ENCODE peak calls at places on chromosomes 13 and 19, in seven cellular contexts. One of them, this sample, is unnamed.
A peak's percentile ranks its signal among the peaks of the same experiment; 100 is the strongest.

GRCh38 chr13:100063333-100063732 is 25.6 kb upstream of the PCCA start:
- DNase-seq in lower leg skin: no peak
- DNase-seq in H54: no peak
- DNase-seq in uterus: no peak
- DNase-seq in heart left ventricle: no peak
- DNase-seq in tibial nerve: no peak
- DNase-seq in ovary: no peak
- DNase-seq in this sample: no peak

GRCh38 chr13:99766641-99767045 is 204.9 kb downstream of the ZIC5 start:
- DNase-seq in lower leg skin: no peak
- DNase-seq in H54: no peak
- DNase-seq in uterus: no peak
- DNase-seq in heart left ventricle: no peak
- DNase-seq in tibial nerve: no peak
- DNase-seq in ovary: no peak
- DNase-seq in this sample: no peak

GRCh38 chr19:54208784-54209057 is 8.1 kb downstream of the RPS9 start:
- DNase-seq in lower leg skin: no peak
- DNase-seq in H54: no peak
- DNase-seq in uterus: no peak
- DNase-seq in heart left ventricle: no peak
- DNase-seq in tibial nerve: no peak
- DNase-seq in ovary: no peak
- DNase-seq in this sample: no peak

GRCh38 chr13:51584731-51585191 is 499 bp downstream of the WDFY2 start:
- DNase-seq in lower leg skin: no peak
- DNase-seq in H54: peak; percentile 5
- DNase-seq in uterus: no peak
- DNase-seq in heart left ventricle: peak; percentile 66
- DNase-seq in tibial nerve: peak; percentile 32
- DNase-seq in ovary: no peak
- DNase-seq in this sample: peak; percentile 25

GRCh38 chr19:35959040-35959967 is 23.1 kb downstream of the LRFN3 start:
- DNase-seq in lower leg skin: no peak
- DNase-seq in H54: no peak
- DNase-seq in uterus: peak; percentile 35
- DNase-seq in heart left ventricle: peak; percentile 39
- DNase-seq in tibial nerve: no peak
- DNase-seq in ovary: no peak
- DNase-seq in this sample: peak; percentile 55

GRCh38 chr13:109422163-109422562 is 364.2 kb downstream of the IRS2 start:
- DNase-seq in lower leg skin: no peak
- DNase-seq in H54: no peak
- DNase-seq in uterus: no peak
- DNase-seq in heart left ventricle: no peak
- DNase-seq in tibial nerve: no peak
- DNase-seq in ovary: no peak
- DNase-seq in this sample: no peak

GRCh38 chr19:41705393-41706174 is 2.8 kb upstream of the CEACAM5 start:
- DNase-seq in lower leg skin: peak; percentile 76
- DNase-seq in H54: peak; percentile 28
- DNase-seq in uterus: no peak
- DNase-seq in heart left ventricle: no peak
- DNase-seq in tibial nerve: no peak
- DNase-seq in ovary: no peak
- DNase-seq in this sample: no peak

GRCh38 chr13:26132756-26133155 is 80.9 kb upstream of the SHISA2 start:
- DNase-seq in lower leg skin: no peak
- DNase-seq in H54: no peak
- DNase-seq in uterus: no peak
- DNase-seq in heart left ventricle: no peak
- DNase-seq in tibial nerve: no peak
- DNase-seq in ovary: no peak
- DNase-seq in this sample: no peak

GRCh38 chr13:101283782-101284181 is 132.5 kb downstream of the NALCN start:
- DNase-seq in lower leg skin: no peak
- DNase-seq in H54: no peak
- DNase-seq in uterus: no peak
- DNase-seq in heart left ventricle: no peak
- DNase-seq in tibial nerve: no peak
- DNase-seq in ovary: no peak
- DNase-seq in this sample: no peak

GRCh38 chr19:13996928-13997636 is 9.0 kb downstream of the RFX1 start:
- DNase-seq in lower leg skin: no peak
- DNase-seq in H54: no peak
- DNase-seq in uterus: no peak
- DNase-seq in heart left ventricle: peak; percentile 18
- DNase-seq in tibial nerve: no peak
- DNase-seq in ovary: no peak
- DNase-seq in this sample: no peak

GRCh38 chr19:3324405-3324856 is 42.0 kb upstream of the NFIC start:
- DNase-seq in lower leg skin: peak; percentile 94
- DNase-seq in H54: no peak
- DNase-seq in uterus: no peak
- DNase-seq in heart left ventricle: no peak
- DNase-seq in tibial nerve: peak; percentile 55
- DNase-seq in ovary: peak; percentile 60
- DNase-seq in this sample: peak; percentile 48

GRCh38 chr13:38042771-38043170 is 173.2 kb upstream of the TRPC4 start:
- DNase-seq in lower leg skin: no peak
- DNase-seq in H54: no peak
- DNase-seq in uterus: no peak
- DNase-seq in heart left ventricle: no peak
- DNase-seq in tibial nerve: no peak
- DNase-seq in ovary: no peak
- DNase-seq in this sample: no peak

GRCh38 chr13:45055198-45055901 is 65.0 kb upstream of the GTF2F2 start:
- DNase-seq in lower leg skin: no peak
- DNase-seq in H54: peak; percentile 49
- DNase-seq in uterus: peak; percentile 42
- DNase-seq in heart left ventricle: no peak
- DNase-seq in tibial nerve: no peak
- DNase-seq in ovary: peak; percentile 26
- DNase-seq in this sample: no peak

GRCh38 chr13:108257238-108257637 is 12.3 kb upstream of the TNFSF13B start:
- DNase-seq in lower leg skin: no peak
- DNase-seq in H54: no peak
- DNase-seq in uterus: no peak
- DNase-seq in heart left ventricle: no peak
- DNase-seq in tibial nerve: no peak
- DNase-seq in ovary: no peak
- DNase-seq in this sample: no peak

GRCh38 chr19:46902402-46902766 is 41.6 kb downstream of the ARHGAP35 start:
- DNase-seq in lower leg skin: no peak
- DNase-seq in H54: no peak
- DNase-seq in uterus: no peak
- DNase-seq in heart left ventricle: no peak
- DNase-seq in tibial nerve: no peak
- DNase-seq in ovary: no peak
- DNase-seq in this sample: no peak

GRCh38 chr19:13840751-13841338 is 36.1 kb upstream of the NANOS3 start:
- DNase-seq in lower leg skin: no peak
- DNase-seq in H54: no peak
- DNase-seq in uterus: no peak
- DNase-seq in heart left ventricle: no peak
- DNase-seq in tibial nerve: no peak
- DNase-seq in ovary: no peak
- DNase-seq in this sample: no peak

GRCh38 chr19:43446746-43447489 is 18.5 kb downstream of the LYPD3 start:
- DNase-seq in lower leg skin: peak; percentile 95
- DNase-seq in H54: peak; percentile 83
- DNase-seq in uterus: peak; percentile 80
- DNase-seq in heart left ventricle: peak; percentile 70
- DNase-seq in tibial nerve: peak; percentile 55
- DNase-seq in ovary: peak; percentile 82
- DNase-seq in this sample: peak; percentile 52

GRCh38 chr19:44645407-44646048 is 1.8 kb downstream of the PVR start:
- DNase-seq in lower leg skin: no peak
- DNase-seq in H54: no peak
- DNase-seq in uterus: no peak
- DNase-seq in heart left ventricle: no peak
- DNase-seq in tibial nerve: no peak
- DNase-seq in ovary: no peak
- DNase-seq in this sample: no peak

GRCh38 chr19:44642375-44642774 is 1.3 kb upstream of the PVR start:
- DNase-seq in lower leg skin: no peak
- DNase-seq in H54: no peak
- DNase-seq in uterus: no peak
- DNase-seq in heart left ventricle: no peak
- DNase-seq in tibial nerve: no peak
- DNase-seq in ovary: no peak
- DNase-seq in this sample: no peak

GRCh38 chr19:44646049-44646416 is 2.3 kb downstream of the PVR start:
- DNase-seq in lower leg skin: no peak
- DNase-seq in H54: no peak
- DNase-seq in uterus: no peak
- DNase-seq in heart left ventricle: no peak
- DNase-seq in tibial nerve: no peak
- DNase-seq in ovary: no peak
- DNase-seq in this sample: no peak

GRCh38 chr19:44643605-44644390 is at the start of gene PVR:
- DNase-seq in lower leg skin: peak; percentile 91
- DNase-seq in H54: peak; percentile 87
- DNase-seq in uterus: peak; percentile 61
- DNase-seq in heart left ventricle: peak; percentile 86
- DNase-seq in tibial nerve: peak; percentile 19
- DNase-seq in ovary: peak; percentile 77
- DNase-seq in this sample: no peak

GRCh38 chr19:44644391-44645016 is 794 bp downstream of the PVR start:
- DNase-seq in lower leg skin: no peak
- DNase-seq in H54: peak; percentile 60
- DNase-seq in uterus: no peak
- DNase-seq in heart left ventricle: no peak
- DNase-seq in tibial nerve: no peak
- DNase-seq in ovary: no peak
- DNase-seq in this sample: no peak
- TF ChIP-seq POLR2A in lower leg skin: no peak
- TF ChIP-seq POLR2A in H54: no peak
- TF ChIP-seq POLR2A in uterus: no peak
- TF ChIP-seq POLR2A in heart left ventricle: no peak
- TF ChIP-seq POLR2A in tibial nerve: no peak
- TF ChIP-seq POLR2A in ovary: no peak
- TF ChIP-seq POLR2A in this sample: no peak

GRCh38 chr19:869245-870177 is 10.0 kb downstream of the CFD start:
- DNase-seq in lower leg skin: peak; percentile 95
- DNase-seq in H54: peak; percentile 89
- DNase-seq in uterus: peak; percentile 94
- DNase-seq in heart left ventricle: peak; percentile 70
- DNase-seq in tibial nerve: peak; percentile 58
- DNase-seq in ovary: peak; percentile 87
- DNase-seq in this sample: no peak
- TF ChIP-seq POLR2A in lower leg skin: no peak
- TF ChIP-seq POLR2A in H54: no peak
- TF ChIP-seq POLR2A in uterus: no peak
- TF ChIP-seq POLR2A in heart left ventricle: no peak
- TF ChIP-seq POLR2A in tibial nerve: no peak
- TF ChIP-seq POLR2A in ovary: no peak
- TF ChIP-seq POLR2A in this sample: no peak

DNA sequence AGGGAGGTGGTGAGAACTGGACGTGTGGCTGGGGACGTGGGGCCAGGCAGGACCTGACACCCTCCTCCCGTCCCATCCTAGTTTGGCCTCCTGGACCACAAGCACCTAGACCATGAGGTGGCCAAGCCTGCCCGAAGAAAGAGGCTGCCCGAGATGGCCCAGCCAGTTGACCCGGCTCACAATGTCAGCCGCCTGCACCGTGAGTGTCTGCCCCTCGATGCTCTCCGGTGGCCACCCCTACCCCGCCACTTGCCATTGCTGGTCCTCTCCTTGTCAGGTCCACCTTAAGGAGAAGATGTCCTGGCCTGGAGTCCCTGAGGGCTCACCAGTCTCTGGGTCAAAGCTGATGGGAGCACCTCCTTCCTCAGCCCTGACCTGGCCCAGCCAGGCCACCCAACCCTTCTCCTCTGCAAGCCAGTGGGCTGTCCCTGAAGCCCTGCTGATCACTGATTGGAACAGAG is 2.2 kb downstream of the ANGPTL4 start:
- DNase-seq in lower leg skin: no peak
- DNase-seq in H54: peak; percentile 7
- DNase-seq in uterus: no peak
- DNase-seq in heart left ventricle: no peak
- DNase-seq in tibial nerve: no peak
- DNase-seq in ovary: no peak
- DNase-seq in this sample: no peak
- TF ChIP-seq POLR2A in lower leg skin: no peak
- TF ChIP-seq POLR2A in H54: no peak
- TF ChIP-seq POLR2A in uterus: no peak
- TF ChIP-seq POLR2A in heart left ventricle: no peak
- TF ChIP-seq POLR2A in tibial nerve: no peak
- TF ChIP-seq POLR2A in ovary: no peak
- TF ChIP-seq POLR2A in this sample: no peak

GRCh38 chr19:18590273-18591272 is 2.0 kb downstream of the REX1BD start:
- DNase-seq in lower leg skin: peak; percentile 90
- DNase-seq in H54: no peak
- DNase-seq in uterus: no peak
- DNase-seq in heart left ventricle: peak; percentile 51
- DNase-seq in tibial nerve: peak; percentile 55
- DNase-seq in ovary: peak; percentile 63
- DNase-seq in this sample: no peak

GRCh38 chr19:18587561-18587960 is 1.0 kb upstream of the REX1BD start:
- DNase-seq in lower leg skin: peak; percentile 73
- DNase-seq in H54: no peak
- DNase-seq in uterus: no peak
- DNase-seq in heart left ventricle: no peak
- DNase-seq in tibial nerve: no peak
- DNase-seq in ovary: no peak
- DNase-seq in this sample: no peak

GRCh38 chr19:18587962-18588610 is 512 bp upstream of the REX1BD start:
- DNase-seq in lower leg skin: peak; percentile 73
- DNase-seq in H54: no peak
- DNase-seq in uterus: no peak
- DNase-seq in heart left ventricle: no peak
- DNase-seq in tibial nerve: no peak
- DNase-seq in ovary: no peak
- DNase-seq in this sample: no peak

GRCh38 chr19:18589380-18590272 is 1.0 kb downstream of the REX1BD start:
- DNase-seq in lower leg skin: peak; percentile 94
- DNase-seq in H54: no peak
- DNase-seq in uterus: peak; percentile 68
- DNase-seq in heart left ventricle: peak; percentile 73
- DNase-seq in tibial nerve: no peak
- DNase-seq in ovary: peak; percentile 72
- DNase-seq in this sample: no peak

DNA sequence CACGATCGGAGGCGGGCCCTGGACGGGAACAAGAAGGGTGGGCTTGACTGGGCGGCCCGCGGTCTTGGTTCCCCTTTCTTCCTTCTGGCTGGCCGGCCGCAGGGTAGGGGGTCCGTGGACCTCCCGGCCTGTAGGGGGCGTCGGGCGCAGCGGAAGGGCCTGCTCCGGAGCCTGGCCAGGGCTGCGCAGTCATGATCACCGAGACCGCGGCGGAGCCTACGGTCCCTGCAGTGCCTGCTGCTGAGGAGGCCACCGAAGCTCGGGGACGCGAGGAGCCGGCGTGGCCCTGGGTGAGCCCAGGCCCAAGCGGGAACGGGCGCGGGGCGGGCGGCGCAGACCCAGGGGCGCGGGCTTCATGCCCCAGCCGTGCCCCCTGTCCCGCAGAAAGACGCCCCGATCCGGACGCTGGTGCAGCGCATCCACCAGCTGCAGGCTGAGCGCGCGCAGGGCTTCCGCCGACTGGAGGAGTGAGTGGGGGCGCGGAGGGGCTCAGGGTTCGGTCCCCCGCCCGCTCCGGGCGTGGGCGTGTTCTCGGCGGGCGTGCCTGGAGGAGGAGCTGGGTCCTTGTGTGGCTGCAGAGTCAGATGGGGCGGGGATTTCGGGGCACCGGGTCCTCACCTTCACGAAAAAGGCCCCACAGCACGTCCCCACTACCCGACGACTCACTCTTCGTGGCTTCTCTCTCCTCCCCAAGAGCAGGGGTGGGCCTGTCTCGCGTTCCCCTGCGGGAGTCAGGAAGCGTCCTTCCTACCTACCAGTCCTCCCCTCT is at the start of gene REX1BD:
- DNase-seq in lower leg skin: peak; percentile 97
- DNase-seq in H54: peak; percentile 78
- DNase-seq in uterus: peak; percentile 84
- DNase-seq in heart left ventricle: peak; percentile 90
- DNase-seq in tibial nerve: peak; percentile 55
- DNase-seq in ovary: peak; percentile 88
- DNase-seq in this sample: peak; percentile 83
- TF ChIP-seq POLR2A in lower leg skin: no peak
- TF ChIP-seq POLR2A in H54: peak; percentile 79
- TF ChIP-seq POLR2A in uterus: peak; percentile 19
- TF ChIP-seq POLR2A in heart left ventricle: peak; percentile 70
- TF ChIP-seq POLR2A in tibial nerve: peak; percentile 45
- TF ChIP-seq POLR2A in ovary: peak; percentile 45
- TF ChIP-seq POLR2A in this sample: peak; percentile 79

This sample was measured in GM12892.